ENCODE peak calls at places on chromosomes 5 and 9, in eight cellular contexts. V is HL-60; N is adrenal gland; F is transverse colon; Y is left ventricle myocardium inferior; D is BJ; M is PC-9; O is CD8-positive, alpha-beta T cell. K is an unnamed sample.

GRCh38 chr5:74020488-74020887 is 394.5 kb downstream of the ARHGEF28 start:
- DNase-seq in V (no peak), N (no peak), F (no peak), Y (no peak), D (no peak), M (no peak), O (no peak), K (no peak)

GRCh38 chr9:74330487-74331214 is 166.5 kb upstream of the RORB start:
- DNase-seq in V (no peak), N (no peak), F (no peak), Y (no peak), D (no peak), M (no peak), O (no peak), K (no peak)

GRCh38 chr9:114281421-114282103 is 41.3 kb upstream of the ORM1 start:
- DNase-seq in V (no peak), N (peak; percentile 65), F (no peak), Y (peak; percentile 72), D (no peak), M (no peak), O (no peak), K (no peak)

GRCh38 chr9:117138257-117138656 is 276.6 kb downstream of the ASTN2 start:
- DNase-seq in V (no peak), N (no peak), F (no peak), Y (no peak), D (no peak), M (no peak), O (no peak), K (no peak)

GRCh38 chr9:76927540-76928240 is 21.8 kb upstream of the PRUNE2 start:
- DNase-seq in V (no peak), N (no peak), F (no peak), Y (no peak), D (no peak), M (no peak), O (no peak), K (no peak)

GRCh38 chr9:38103340-38103739 is 34.3 kb upstream of the SHB start:
- DNase-seq in V (no peak), N (no peak), F (no peak), Y (no peak), D (no peak), M (no peak), O (no peak), K (no peak)

GRCh38 chr9:87307810-87308209 is 189.9 kb upstream of the DAPK1 start:
- DNase-seq in V (no peak), N (no peak), F (no peak), Y (no peak), D (no peak), M (no peak), O (no peak), K (peak; percentile 45)

GRCh38 chr5:103866169-103866568 is 303.6 kb upstream of the NUDT12 start:
- DNase-seq in V (no peak), N (no peak), F (no peak), Y (no peak), D (no peak), M (no peak), O (no peak), K (no peak)

GRCh38 chr9:94656190-94656589 is 16.9 kb upstream of the FBP1 start:
- DNase-seq in V (peak; percentile 87), N (peak; percentile 28), F (peak; percentile 63), Y (no peak), D (no peak), M (no peak), O (peak; percentile 11), K (no peak)

GRCh38 chr9:123426406-123426805 is 70.4 kb downstream of the CRB2 start:
- DNase-seq in V (peak; percentile 4), N (no peak), F (no peak), Y (no peak), D (no peak), M (peak; percentile 17), O (no peak), K (no peak)

GRCh38 chr9:89177021-89177400 is 1.6 kb downstream of the SHC3 start:
- DNase-seq in V (no peak), N (no peak), F (no peak), Y (no peak), D (no peak), M (no peak), O (no peak), K (no peak)

GRCh38 chr5:59380350-59380951 is 513.1 kb downstream of the PDE4D start:
- DNase-seq in V (no peak), N (no peak), F (no peak), Y (no peak), D (peak; percentile 62), M (peak; percentile 12), O (no peak), K (peak; percentile 35)

GRCh38 chr5:122180863-122181519 is 51.6 kb downstream of the ZNF474 start:
- DNase-seq in V (no peak), N (no peak), F (no peak), Y (no peak), D (peak; percentile 64), M (no peak), O (no peak), K (no peak)

GRCh38 chr5:129384736-129385135 is 75.4 kb upstream of the ADAMTS19 start:
- DNase-seq in V (no peak), N (no peak), F (no peak), Y (no peak), D (no peak), M (no peak), O (no peak), K (no peak)

GRCh38 chr9:37197158-37198033 is 77.0 kb downstream of the ZCCHC7 start:
- DNase-seq in V (peak; percentile 43), N (no peak), F (no peak), Y (no peak), D (no peak), M (no peak), O (no peak), K (no peak)

GRCh38 chr5:81854485-81854884 is 103.6 kb upstream of the SSBP2 start:
- DNase-seq in V (no peak), N (no peak), F (no peak), Y (no peak), D (no peak), M (no peak), O (no peak), K (no peak)
- TF ChIP-seq CTCF in V (no peak), N (no peak), F (peak; percentile 16), Y (peak; percentile 37), D (peak; percentile 15), M (peak; percentile 15), O (no peak), K (no peak)

DNA sequence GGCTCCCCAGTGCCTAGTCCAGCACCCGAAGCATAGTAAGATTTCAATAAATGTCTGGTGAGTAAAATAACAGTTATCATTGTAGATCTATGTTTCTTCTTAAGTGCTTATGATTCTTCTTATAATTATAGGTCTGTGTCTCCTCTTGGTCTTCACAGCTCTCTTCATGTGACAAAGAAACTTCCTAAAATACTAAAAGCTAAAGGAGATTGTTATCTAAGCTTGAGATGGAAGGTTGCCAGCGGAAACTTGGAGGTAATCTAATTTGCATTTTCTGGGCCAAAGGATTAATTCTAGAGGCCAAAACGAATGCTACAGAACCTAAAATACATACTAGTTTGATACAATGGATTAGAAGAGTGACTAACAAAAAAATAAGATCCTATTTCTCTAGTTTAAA is 13.6 kb upstream of the ARHGAP26 start:
- DNase-seq in V (no peak), N (no peak), F (no peak), Y (no peak), D (no peak), M (no peak), O (no peak), K (no peak)
- H3K4me3 ChIP-seq in V (no peak overlapping the region), N (no peak overlapping the region), F (no peak overlapping the region), Y (no peak overlapping the region), D (no peak overlapping the region), M (no peak overlapping the region), O (no peak overlapping the region), K (no peak overlapping the region)

GRCh38 chr5:120507197-120507596 is 43.1 kb downstream of the PRR16 start:
- DNase-seq in V (no peak), N (no peak), F (no peak), Y (no peak), D (no peak), M (no peak), O (no peak), K (no peak)
- TF ChIP-seq CTCF in V (no peak), N (no peak), F (no peak), Y (no peak), D (no peak), M (no peak), O (no peak), K (no peak)

DNA sequence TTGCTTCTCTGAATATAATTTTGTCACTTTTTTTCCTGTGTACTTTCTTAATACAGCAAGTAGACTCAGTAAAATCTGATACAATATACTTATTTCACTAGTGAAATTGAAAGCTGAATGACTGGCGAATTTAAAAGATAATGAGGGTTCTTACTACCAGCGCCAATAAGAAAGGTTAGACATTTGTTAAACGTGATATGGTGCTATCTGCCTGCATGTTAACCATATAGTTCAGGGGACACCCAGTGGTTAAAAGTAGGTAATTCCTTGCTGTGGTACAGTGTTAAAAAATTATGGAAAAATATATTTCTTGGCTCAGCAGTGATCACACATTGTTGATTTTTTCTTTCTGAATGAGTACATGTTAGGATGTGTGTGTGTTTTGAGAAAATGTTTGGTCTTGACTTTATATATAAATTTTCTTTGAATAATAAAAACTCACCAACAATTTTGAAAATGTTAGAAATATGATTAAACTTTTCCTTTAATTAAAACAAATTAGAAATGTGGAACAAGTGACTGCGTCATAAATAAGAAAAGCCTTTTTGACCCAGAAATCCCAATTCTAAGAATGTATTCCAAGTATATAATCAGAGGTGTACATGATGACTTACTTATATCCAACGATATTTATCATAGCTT is 25.8 kb downstream of the CAST start:
- DNase-seq in V (no peak), N (no peak), F (no peak), Y (no peak), D (no peak), M (no peak), O (no peak), K (no peak)
- H3K4me3 ChIP-seq in V (no peak overlapping the region), N (no peak overlapping the region), F (no peak overlapping the region), Y (peak overlapping the region; percentile 3), D (no peak overlapping the region), M (no peak overlapping the region), O (no peak overlapping the region), K (no peak overlapping the region)

K was measured in AG09309.